ENCODE peak calls at places on chromosomes 11 and 22, in ten cellular contexts. F is astrocyte of the cerebellum, T is H1, J is thoracic aorta, P is pancreas, S is fibroblast of mammary gland, V is RWPE1, A is GM12865, Q is PC-3, N is upper lobe of left lung. I is an unnamed sample.

GRCh38 chr22:31085928-31086327 is 4.8 kb downstream of the SMTN start:
- DNase-seq in S (no peak), J (no peak), V (no peak), P (no peak), A (no peak), Q (no peak), T (no peak), F (no peak), N (no peak), I (no peak)

GRCh38 chr11:30254307-30255298 is 23.8 kb downstream of the FSHB start:
- DNase-seq in F (no peak), J (no peak), Q (no peak), N (no peak), A (peak; percentile 10), V (no peak), P (no peak), S (no peak), T (no peak), I (no peak)

GRCh38 chr11:33670250-33671011 is 30.2 kb downstream of the C11orf91 start:
- DNase-seq in F (no peak), V (no peak), N (no peak), P (no peak), A (peak; percentile 37), S (peak; percentile 77), J (no peak), T (no peak), Q (peak; percentile 33), I (no peak)

GRCh38 chr22:30334601-30335000 is 7.9 kb upstream of the TBC1D10A start:
- DNase-seq in J (no peak), Q (no peak), A (no peak), T (no peak), N (no peak), P (no peak), S (no peak), F (no peak), V (no peak), I (no peak)

GRCh38 chr11:67368621-67369020 is 4.8 kb downstream of the CLCF1 start:
- DNase-seq in S (no peak), Q (no peak), J (no peak), V (no peak), N (no peak), P (no peak), A (peak; percentile 72), T (no peak), F (no peak), I (no peak)

GRCh38 chr11:72039108-72039850 is 40.6 kb downstream of the IL18BP start:
- DNase-seq in A (no peak), P (peak; percentile 63), S (peak; percentile 73), V (no peak), J (no peak), T (no peak), F (no peak), N (no peak), Q (no peak), I (no peak)

GRCh38 chr11:95575517-95575916 is 214.1 kb downstream of the FAM76B start:
- DNase-seq in Q (no peak), S (peak; percentile 81), T (no peak), P (no peak), A (no peak), J (no peak), V (no peak), F (no peak), N (no peak), I (no peak)

GRCh38 chr11:117232911-117233409 is 489 bp downstream of the RNF214 start:
- DNase-seq in F (no peak), T (peak; percentile 66), A (peak; percentile 22), V (peak; percentile 26), Q (no peak), P (no peak), J (no peak), N (peak; percentile 86), S (no peak), I (no peak)

GRCh38 chr11:73267122-73267846 is 4.9 kb upstream of the P2RY6 start:
- DNase-seq in F (no peak), T (no peak), P (no peak), Q (no peak), V (no peak), A (no peak), S (no peak), N (no peak), J (no peak), I (no peak)

GRCh38 chr22:46229701-46230100 is 20.4 kb downstream of the CDPF1 start:
- DNase-seq in P (no peak), V (no peak), T (no peak), A (no peak), S (peak; percentile 31), F (no peak), N (no peak), Q (no peak), J (no peak), I (no peak)

GRCh38 chr22:39368402-39368801 is 18.6 kb downstream of the SYNGR1 start:
- DNase-seq in P (no peak), S (no peak), V (no peak), J (no peak), A (no peak), Q (no peak), T (no peak), F (no peak), N (no peak), I (no peak)

GRCh38 chr22:39593061-39593930 is 22.7 kb downstream of the CACNA1I start:
- DNase-seq in Q (no peak), J (no peak), A (no peak), S (peak; percentile 12), F (no peak), T (no peak), V (no peak), P (no peak), N (no peak), I (no peak)

GRCh38 chr11:114953039-114953438 is 274.7 kb downstream of the NXPE2 start:
- DNase-seq in N (no peak), F (no peak), Q (no peak), P (no peak), V (no peak), S (no peak), A (peak; percentile 3), J (no peak), T (no peak), I (no peak)

DNA sequence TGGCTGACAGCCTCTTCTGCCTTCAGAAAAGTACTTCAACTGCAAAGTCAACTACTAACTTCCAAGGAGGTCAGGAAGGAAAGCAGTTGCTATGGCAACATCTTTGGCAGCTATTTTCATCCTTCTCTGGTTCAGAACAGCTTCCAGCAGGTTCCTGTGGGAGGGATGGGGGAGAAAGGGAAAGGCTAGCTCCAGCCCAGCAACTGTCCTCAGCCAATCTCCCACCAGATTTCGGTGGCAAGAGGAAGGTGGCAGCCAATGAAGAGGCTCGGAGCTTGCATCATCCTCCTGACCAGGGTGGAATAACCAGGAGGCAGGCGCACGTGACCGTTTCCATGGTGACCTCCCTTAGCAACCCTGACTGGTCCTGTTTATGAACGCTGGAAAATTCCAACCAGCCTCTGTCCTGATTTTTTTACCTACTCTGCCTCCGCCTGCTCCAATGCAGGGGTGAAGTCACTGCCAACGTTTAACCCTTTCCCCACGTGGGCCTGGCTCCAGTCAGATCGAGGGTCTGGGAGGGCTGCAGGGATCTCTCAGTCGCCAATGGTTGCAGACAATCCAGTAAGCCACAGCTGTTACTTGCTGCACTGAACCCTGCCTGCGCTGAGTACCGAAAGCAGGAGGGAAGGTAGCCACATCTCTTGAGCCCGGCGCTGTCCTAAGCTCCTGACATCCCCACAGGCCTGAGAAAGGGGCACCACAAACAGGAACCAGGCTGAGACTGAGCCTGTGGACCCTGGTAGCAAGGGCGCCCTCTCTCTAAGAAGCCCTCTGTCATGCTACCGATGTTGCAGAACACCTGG is 11.2 kb upstream of the MALAT1 start:
- DNase-seq in J (peak; percentile 99), A (peak; percentile 83), T (peak; percentile 95), Q (peak; percentile 94), N (no peak), F (peak; percentile 100), P (peak; percentile 88), S (peak; percentile 100), V (peak; percentile 99), I (no peak)
- TF ChIP-seq CTCF in J (no peak), A (no peak), T (no peak), Q (no peak), N (no peak), F (no peak), P (no peak), S (no peak), V (no peak), I (no peak)

DNA sequence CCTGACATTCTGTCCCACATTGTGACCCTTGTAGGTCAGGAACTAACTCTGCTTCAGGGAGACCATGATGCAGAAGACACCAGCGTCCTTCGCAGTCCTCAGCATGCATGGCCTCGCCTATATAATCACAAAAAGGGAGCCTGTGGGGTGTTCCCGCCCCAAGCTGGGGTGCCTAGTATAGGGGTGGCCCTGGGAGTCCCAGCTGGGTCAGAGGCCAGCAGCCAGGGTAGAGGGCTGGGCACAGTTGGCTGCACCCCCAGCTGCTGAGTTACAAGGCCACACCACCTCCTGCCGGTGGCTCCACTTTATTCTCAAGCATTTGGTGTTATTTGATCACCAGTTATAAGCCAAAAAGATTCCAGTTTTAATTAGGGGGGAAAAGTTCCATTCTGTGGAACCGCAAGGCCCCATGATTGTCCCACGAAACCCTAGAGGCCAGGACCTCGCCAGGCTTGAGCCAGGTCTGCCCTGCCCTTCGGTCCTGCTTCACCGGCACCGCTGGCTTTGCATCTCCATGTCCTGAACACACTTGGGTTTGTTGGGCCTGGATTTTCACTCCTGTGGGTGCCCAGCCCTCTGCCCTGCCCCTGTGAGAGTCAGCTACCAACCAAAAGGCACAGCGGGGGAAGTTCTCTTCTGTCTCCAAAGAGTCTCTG is 15.0 kb upstream of the GNB1L start:
- DNase-seq in J (no peak), N (no peak), S (no peak), P (no peak), V (no peak), Q (no peak), T (peak; percentile 45), F (no peak), A (no peak), I (no peak)
- TF ChIP-seq CTCF in J (no peak), N (no peak), S (no peak), P (no peak), V (no peak), Q (no peak), T (no peak), F (no peak), A (no peak), I (no peak)

DNA sequence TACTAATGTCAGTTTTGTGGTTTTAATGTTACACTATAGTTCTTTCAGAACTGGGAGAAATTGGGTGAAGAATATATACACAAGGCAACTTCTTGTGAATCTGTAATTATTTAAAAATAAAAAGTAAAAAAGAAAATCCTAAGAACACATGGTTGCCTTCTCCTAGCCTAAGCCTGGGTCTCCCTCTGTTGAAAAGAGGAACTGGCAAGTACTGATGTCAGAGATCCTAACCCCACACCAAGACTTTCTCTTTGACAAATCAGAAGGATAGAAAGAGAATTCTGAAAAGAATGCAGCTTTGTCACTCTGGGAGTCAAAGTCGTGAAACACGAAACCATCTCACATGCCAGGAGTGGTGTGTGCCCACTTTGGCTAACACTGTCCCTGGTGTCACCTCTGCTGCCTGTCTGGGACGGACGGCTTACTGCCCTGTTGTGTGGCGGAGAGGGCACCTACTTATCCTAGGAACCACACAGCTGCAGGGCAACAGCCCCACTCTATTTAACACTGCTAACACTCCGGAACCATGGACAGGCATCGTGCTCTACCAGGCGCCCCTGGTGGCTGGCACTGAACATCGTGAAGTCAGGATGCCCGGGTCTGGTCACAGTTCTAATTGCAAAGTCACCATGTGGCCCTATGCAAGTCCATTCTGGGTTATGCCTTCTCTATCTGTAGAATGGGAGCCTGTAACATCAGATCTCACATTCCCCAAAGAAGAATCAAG is 108.8 kb upstream of the CD82 start:
- DNase-seq in T (peak; percentile 58), F (no peak), P (no peak), S (no peak), A (peak; percentile 3), J (no peak), N (no peak), V (peak; percentile 10), Q (peak; percentile 24), I (no peak)
- TF ChIP-seq CTCF in T (peak; percentile 45), F (peak; percentile 38), P (no peak), S (no peak), A (peak; percentile 18), J (no peak), N (no peak), V (peak; percentile 12), Q (peak; percentile 63), I (no peak)

GRCh38 chr11:45089845-45090499 is 56.5 kb upstream of the PRDM11 start:
- DNase-seq in A (no peak), N (no peak), F (no peak), S (peak; percentile 66), Q (peak; percentile 48), P (no peak), V (peak; percentile 24), J (no peak), T (no peak), I (no peak)
- TF ChIP-seq CTCF in A (no peak), N (no peak), F (peak; percentile 32), S (peak; percentile 43), Q (peak; percentile 27), P (no peak), V (no peak), J (no peak), T (peak; percentile 49), I (no peak)